ENCODE peak calls at places on chromosomes 3 and 15, in nine cellular contexts. One of them, this sample, is unnamed.

GRCh38 chr15:62469478-62469873 is 304.4 kb upstream of the C2CD4B start:
- DNase-seq in naive thymus-derived CD4-positive, alpha-beta T cell: no peak
- DNase-seq in colonic mucosa: no peak
- DNase-seq in AG10803: peak
- DNase-seq in astrocyte: peak
- DNase-seq in bronchial epithelial cell: no peak
- DNase-seq in CD8-positive, alpha-beta memory T cell: no peak
- DNase-seq in foreskin fibroblast: peak
- DNase-seq in transverse colon: no peak
- DNase-seq in this sample: no peak

GRCh38 chr3:171461087-171461917 is 1.1 kb upstream of the TNIK start:
- DNase-seq in colonic mucosa: peak
- DNase-seq in naive thymus-derived CD4-positive, alpha-beta T cell: peak
- DNase-seq in bronchial epithelial cell: peak
- DNase-seq in transverse colon: peak
- DNase-seq in AG10803: peak
- DNase-seq in CD8-positive, alpha-beta memory T cell: peak
- DNase-seq in foreskin fibroblast: peak
- DNase-seq in astrocyte: peak
- DNase-seq in this sample: peak

GRCh38 chr3:32249184-32249782 is 10.8 kb downstream of the CMTM8 start:
- DNase-seq in foreskin fibroblast: peak
- DNase-seq in transverse colon: no peak
- DNase-seq in naive thymus-derived CD4-positive, alpha-beta T cell: no peak
- DNase-seq in bronchial epithelial cell: peak
- DNase-seq in astrocyte: peak
- DNase-seq in colonic mucosa: no peak
- DNase-seq in CD8-positive, alpha-beta memory T cell: no peak
- DNase-seq in AG10803: peak
- DNase-seq in this sample: peak

GRCh38 chr3:30113906-30114305 is 492.5 kb upstream of the TGFBR2 start:
- DNase-seq in colonic mucosa: no peak
- DNase-seq in CD8-positive, alpha-beta memory T cell: no peak
- DNase-seq in naive thymus-derived CD4-positive, alpha-beta T cell: no peak
- DNase-seq in bronchial epithelial cell: no peak
- DNase-seq in astrocyte: no peak
- DNase-seq in foreskin fibroblast: peak
- DNase-seq in transverse colon: no peak
- DNase-seq in AG10803: no peak
- DNase-seq in this sample: no peak

GRCh38 chr15:69462030-69462492 is 9.4 kb downstream of the RPLP1 start:
- DNase-seq in CD8-positive, alpha-beta memory T cell: no peak
- DNase-seq in transverse colon: peak
- DNase-seq in astrocyte: no peak
- DNase-seq in foreskin fibroblast: no peak
- DNase-seq in AG10803: no peak
- DNase-seq in colonic mucosa: peak
- DNase-seq in bronchial epithelial cell: no peak
- DNase-seq in naive thymus-derived CD4-positive, alpha-beta T cell: no peak
- DNase-seq in this sample: no peak

GRCh38 chr15:69729167-69729748 is 276.6 kb downstream of the RPLP1 start:
- DNase-seq in colonic mucosa: peak
- DNase-seq in bronchial epithelial cell: no peak
- DNase-seq in astrocyte: no peak
- DNase-seq in CD8-positive, alpha-beta memory T cell: peak
- DNase-seq in naive thymus-derived CD4-positive, alpha-beta T cell: peak
- DNase-seq in transverse colon: peak
- DNase-seq in foreskin fibroblast: peak
- DNase-seq in AG10803: peak
- DNase-seq in this sample: peak

GRCh38 chr3:27659279-27660021 is 62.7 kb downstream of the EOMES start:
- DNase-seq in foreskin fibroblast: peak
- DNase-seq in CD8-positive, alpha-beta memory T cell: peak
- DNase-seq in astrocyte: no peak
- DNase-seq in transverse colon: peak
- DNase-seq in naive thymus-derived CD4-positive, alpha-beta T cell: no peak
- DNase-seq in AG10803: peak
- DNase-seq in bronchial epithelial cell: peak
- DNase-seq in colonic mucosa: peak
- DNase-seq in this sample: peak

GRCh38 chr3:177145954-177146353 is 51.3 kb downstream of the TBL1XR1 start:
- DNase-seq in CD8-positive, alpha-beta memory T cell: no peak
- DNase-seq in AG10803: no peak
- DNase-seq in naive thymus-derived CD4-positive, alpha-beta T cell: no peak
- DNase-seq in foreskin fibroblast: no peak
- DNase-seq in astrocyte: no peak
- DNase-seq in colonic mucosa: no peak
- DNase-seq in bronchial epithelial cell: no peak
- DNase-seq in transverse colon: no peak
- DNase-seq in this sample: no peak

GRCh38 chr3:26521261-26521660 is 101.3 kb upstream of the LRRC3B start:
- DNase-seq in astrocyte: no peak
- DNase-seq in naive thymus-derived CD4-positive, alpha-beta T cell: no peak
- DNase-seq in colonic mucosa: no peak
- DNase-seq in AG10803: no peak
- DNase-seq in bronchial epithelial cell: no peak
- DNase-seq in foreskin fibroblast: no peak
- DNase-seq in transverse colon: no peak
- DNase-seq in CD8-positive, alpha-beta memory T cell: no peak
- DNase-seq in this sample: no peak

GRCh38 chr15:67967871-67968423 is 86.2 kb upstream of the PIAS1 start:
- DNase-seq in colonic mucosa: peak
- DNase-seq in CD8-positive, alpha-beta memory T cell: no peak
- DNase-seq in naive thymus-derived CD4-positive, alpha-beta T cell: no peak
- DNase-seq in foreskin fibroblast: peak
- DNase-seq in astrocyte: peak
- DNase-seq in transverse colon: peak
- DNase-seq in bronchial epithelial cell: peak
- DNase-seq in AG10803: peak
- DNase-seq in this sample: peak

GRCh38 chr15:67969892-67970291 is 84.2 kb upstream of the PIAS1 start:
- DNase-seq in colonic mucosa: no peak
- DNase-seq in CD8-positive, alpha-beta memory T cell: no peak
- DNase-seq in bronchial epithelial cell: no peak
- DNase-seq in naive thymus-derived CD4-positive, alpha-beta T cell: no peak
- DNase-seq in foreskin fibroblast: no peak
- DNase-seq in transverse colon: no peak
- DNase-seq in AG10803: no peak
- DNase-seq in astrocyte: no peak
- DNase-seq in this sample: no peak

GRCh38 chr15:67973846-67974245 is 80.3 kb upstream of the PIAS1 start:
- DNase-seq in bronchial epithelial cell: no peak
- DNase-seq in AG10803: no peak
- DNase-seq in colonic mucosa: no peak
- DNase-seq in astrocyte: no peak
- DNase-seq in naive thymus-derived CD4-positive, alpha-beta T cell: no peak
- DNase-seq in transverse colon: no peak
- DNase-seq in CD8-positive, alpha-beta memory T cell: no peak
- DNase-seq in foreskin fibroblast: no peak
- DNase-seq in this sample: no peak

GRCh38 chr15:67972377-67972776 is 81.7 kb upstream of the PIAS1 start:
- DNase-seq in naive thymus-derived CD4-positive, alpha-beta T cell: no peak
- DNase-seq in bronchial epithelial cell: no peak
- DNase-seq in astrocyte: no peak
- DNase-seq in transverse colon: no peak
- DNase-seq in colonic mucosa: no peak
- DNase-seq in AG10803: no peak
- DNase-seq in foreskin fibroblast: no peak
- DNase-seq in CD8-positive, alpha-beta memory T cell: no peak
- DNase-seq in this sample: no peak

DNA sequence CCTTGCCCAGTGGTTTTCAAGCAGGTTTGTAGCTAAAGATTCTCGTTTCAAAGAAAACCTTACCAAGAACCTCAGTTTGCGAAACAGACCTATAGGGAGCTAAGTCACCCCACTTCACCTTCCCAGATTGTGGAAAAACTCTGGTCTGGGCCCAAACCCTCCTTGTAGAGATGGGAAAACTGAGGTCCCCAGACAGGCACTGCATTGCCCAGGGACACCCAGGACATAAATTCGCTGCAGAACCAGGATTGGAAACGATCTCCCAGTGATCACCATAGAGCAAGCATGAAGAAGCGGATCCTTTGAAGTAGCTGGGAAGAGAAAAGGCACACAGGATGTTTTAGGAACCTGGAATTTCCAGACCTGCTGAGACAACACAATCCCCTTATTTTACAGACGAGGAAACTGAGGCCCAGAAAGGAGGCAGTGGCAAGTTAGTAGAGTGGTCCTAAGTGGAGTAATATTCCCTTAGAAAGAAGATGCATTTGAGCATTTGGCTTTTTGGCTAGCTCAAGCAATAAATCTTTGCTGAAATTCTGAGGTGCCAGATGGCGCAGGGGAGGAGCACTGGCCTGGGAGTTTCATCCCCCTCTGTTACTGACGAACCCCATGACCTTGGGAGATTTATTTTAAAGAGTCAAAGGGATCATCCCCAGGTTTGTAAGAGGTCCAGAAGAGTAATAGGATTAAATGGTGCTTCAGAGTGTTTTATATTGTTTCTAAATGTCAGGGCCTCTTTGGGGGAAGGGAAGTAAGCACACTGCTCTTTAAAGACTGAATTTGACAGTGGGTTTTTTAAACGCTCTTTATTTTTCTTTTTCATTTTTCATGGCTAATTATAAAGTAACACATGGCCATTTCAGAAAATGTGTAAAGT is 85.3 kb upstream of the PIAS1 start:
- DNase-seq in AG10803: no peak
- DNase-seq in naive thymus-derived CD4-positive, alpha-beta T cell: no peak
- DNase-seq in foreskin fibroblast: no peak
- DNase-seq in CD8-positive, alpha-beta memory T cell: no peak
- DNase-seq in colonic mucosa: no peak
- DNase-seq in astrocyte: no peak
- DNase-seq in bronchial epithelial cell: no peak
- DNase-seq in transverse colon: no peak
- DNase-seq in this sample: no peak
- H3K4me3 ChIP-seq in AG10803: no peak
- H3K4me3 ChIP-seq in naive thymus-derived CD4-positive, alpha-beta T cell: no peak
- H3K4me3 ChIP-seq in foreskin fibroblast: peak
- H3K4me3 ChIP-seq in CD8-positive, alpha-beta memory T cell: no peak
- H3K4me3 ChIP-seq in colonic mucosa: peak
- H3K4me3 ChIP-seq in astrocyte: peak
- H3K4me3 ChIP-seq in bronchial epithelial cell: no peak
- H3K4me3 ChIP-seq in transverse colon: peak
- H3K4me3 ChIP-seq in this sample: no peak

GRCh38 chr3:169657351-169658124 is 6.0 kb downstream of the MECOM start:
- DNase-seq in bronchial epithelial cell: peak
- DNase-seq in foreskin fibroblast: no peak
- DNase-seq in colonic mucosa: no peak
- DNase-seq in transverse colon: no peak
- DNase-seq in AG10803: no peak
- DNase-seq in CD8-positive, alpha-beta memory T cell: no peak
- DNase-seq in naive thymus-derived CD4-positive, alpha-beta T cell: no peak
- DNase-seq in astrocyte: no peak
- DNase-seq in this sample: peak

GRCh38 chr3:169660709-169661566 is 2.6 kb downstream of the MECOM start:
- DNase-seq in astrocyte: peak
- DNase-seq in bronchial epithelial cell: peak
- DNase-seq in transverse colon: no peak
- DNase-seq in naive thymus-derived CD4-positive, alpha-beta T cell: no peak
- DNase-seq in AG10803: no peak
- DNase-seq in colonic mucosa: no peak
- DNase-seq in CD8-positive, alpha-beta memory T cell: peak
- DNase-seq in foreskin fibroblast: peak
- DNase-seq in this sample: no peak

GRCh38 chr3:169659858-169660614 is 3.5 kb downstream of the MECOM start:
- DNase-seq in colonic mucosa: no peak
- DNase-seq in naive thymus-derived CD4-positive, alpha-beta T cell: no peak
- DNase-seq in bronchial epithelial cell: peak
- DNase-seq in foreskin fibroblast: no peak
- DNase-seq in astrocyte: no peak
- DNase-seq in CD8-positive, alpha-beta memory T cell: no peak
- DNase-seq in AG10803: no peak
- DNase-seq in transverse colon: no peak
- DNase-seq in this sample: no peak

GRCh38 chr3:169658311-169658931 is 5.1 kb downstream of the MECOM start:
- DNase-seq in astrocyte: no peak
- DNase-seq in transverse colon: no peak
- DNase-seq in bronchial epithelial cell: peak
- DNase-seq in CD8-positive, alpha-beta memory T cell: no peak
- DNase-seq in naive thymus-derived CD4-positive, alpha-beta T cell: no peak
- DNase-seq in foreskin fibroblast: no peak
- DNase-seq in colonic mucosa: no peak
- DNase-seq in AG10803: no peak
- DNase-seq in this sample: peak

GRCh38 chr3:169659096-169659521 is 4.4 kb downstream of the MECOM start:
- DNase-seq in CD8-positive, alpha-beta memory T cell: no peak
- DNase-seq in foreskin fibroblast: no peak
- DNase-seq in colonic mucosa: no peak
- DNase-seq in astrocyte: no peak
- DNase-seq in bronchial epithelial cell: peak
- DNase-seq in transverse colon: no peak
- DNase-seq in naive thymus-derived CD4-positive, alpha-beta T cell: no peak
- DNase-seq in AG10803: no peak
- DNase-seq in this sample: no peak
- H3K4me3 ChIP-seq in CD8-positive, alpha-beta memory T cell: no peak
- H3K4me3 ChIP-seq in foreskin fibroblast: no peak
- H3K4me3 ChIP-seq in colonic mucosa: no peak
- H3K4me3 ChIP-seq in astrocyte: no peak
- H3K4me3 ChIP-seq in bronchial epithelial cell: peak
- H3K4me3 ChIP-seq in transverse colon: no peak
- H3K4me3 ChIP-seq in naive thymus-derived CD4-positive, alpha-beta T cell: no peak
- H3K4me3 ChIP-seq in AG10803: no peak
- H3K4me3 ChIP-seq in this sample: no peak

GRCh38 chr3:179452166-179452544 is 885 bp upstream of the GNB4 start:
- DNase-seq in CD8-positive, alpha-beta memory T cell: no peak
- DNase-seq in transverse colon: no peak
- DNase-seq in astrocyte: peak
- DNase-seq in AG10803: peak
- DNase-seq in colonic mucosa: no peak
- DNase-seq in bronchial epithelial cell: no peak
- DNase-seq in foreskin fibroblast: peak
- DNase-seq in naive thymus-derived CD4-positive, alpha-beta T cell: no peak
- DNase-seq in this sample: peak
- H3K4me3 ChIP-seq in CD8-positive, alpha-beta memory T cell: peak
- H3K4me3 ChIP-seq in transverse colon: peak
- H3K4me3 ChIP-seq in astrocyte: peak
- H3K4me3 ChIP-seq in AG10803: peak
- H3K4me3 ChIP-seq in colonic mucosa: peak
- H3K4me3 ChIP-seq in bronchial epithelial cell: peak
- H3K4me3 ChIP-seq in foreskin fibroblast: peak
- H3K4me3 ChIP-seq in naive thymus-derived CD4-positive, alpha-beta T cell: no peak
- H3K4me3 ChIP-seq in this sample: peak

DNA sequence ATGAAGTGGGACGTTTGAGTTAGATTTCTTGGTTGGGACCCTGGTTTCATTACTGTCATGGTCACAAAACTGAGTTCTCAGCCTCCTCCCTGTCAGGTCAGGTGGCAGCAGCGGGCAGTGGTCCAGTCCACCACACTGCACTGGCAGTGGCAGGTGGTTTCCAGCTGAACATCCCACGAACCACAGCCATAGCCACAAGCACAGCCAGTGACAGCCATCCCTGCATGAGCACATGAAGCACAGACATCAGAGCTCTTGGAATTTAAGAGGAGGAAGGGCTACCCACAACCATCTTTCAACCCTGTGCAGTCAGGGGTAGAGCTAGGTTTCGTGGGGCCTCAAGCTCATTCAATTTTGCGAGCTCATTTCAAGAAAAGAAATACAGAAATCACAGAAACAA is 1.5 kb downstream of the RETNLB start:
- DNase-seq in transverse colon: no peak
- DNase-seq in bronchial epithelial cell: no peak
- DNase-seq in colonic mucosa: no peak
- DNase-seq in AG10803: no peak
- DNase-seq in foreskin fibroblast: no peak
- DNase-seq in astrocyte: no peak
- DNase-seq in CD8-positive, alpha-beta memory T cell: no peak
- DNase-seq in naive thymus-derived CD4-positive, alpha-beta T cell: no peak
- DNase-seq in this sample: no peak
- H3K4me3 ChIP-seq in transverse colon: no peak
- H3K4me3 ChIP-seq in bronchial epithelial cell: no peak
- H3K4me3 ChIP-seq in colonic mucosa: peak
- H3K4me3 ChIP-seq in AG10803: no peak
- H3K4me3 ChIP-seq in foreskin fibroblast: no peak
- H3K4me3 ChIP-seq in astrocyte: no peak
- H3K4me3 ChIP-seq in CD8-positive, alpha-beta memory T cell: no peak
- H3K4me3 ChIP-seq in naive thymus-derived CD4-positive, alpha-beta T cell: no peak
- H3K4me3 ChIP-seq in this sample: no peak

This sample was measured in epithelial cell of esophagus.